ENCODE peak calls at places on chromosomes 7 and 10, in six cellular contexts. V, Y, R, S, J and P are unnamed samples.

GRCh38 chr7:1455241-1455939 is 3.9 kb downstream of the MICALL2 start:
- DNase-seq in V (no peak), Y (no peak), R (no peak), S (peak; percentile 71), J (no peak), P (no peak)

GRCh38 chr7:112504093-112504695 is 23.4 kb downstream of the LSMEM1 start:
- DNase-seq in V (no peak), Y (no peak), R (no peak), S (no peak), J (no peak), P (no peak)

GRCh38 chr7:138667535-138667934 is 33.6 kb downstream of the SVOPL start:
- DNase-seq in V (no peak), Y (no peak), R (peak; percentile 66), S (no peak), J (no peak), P (no peak)

GRCh38 chr10:114668375-114669080 is 10.5 kb upstream of the ABLIM1 start:
- DNase-seq in V (no peak), Y (no peak), R (no peak), S (no peak), J (no peak), P (no peak)

GRCh38 chr7:6705959-6706665 is 635 bp downstream of the ZNF12 start:
- DNase-seq in V (no peak), Y (no peak), R (peak; percentile 74), S (peak; percentile 66), J (no peak), P (no peak)

GRCh38 chr7:93018666-93019065 is 99.1 kb downstream of the SAMD9 start:
- DNase-seq in V (no peak), Y (peak; percentile 54), R (no peak), S (no peak), J (no peak), P (no peak)

GRCh38 chr7:38189256-38189938 is 11.4 kb downstream of the STARD3NL start:
- DNase-seq in V (no peak), Y (no peak), R (no peak), S (no peak), J (no peak), P (no peak)

GRCh38 chr10:132820056-132820455 is 34.1 kb upstream of the NKX6-2 start:
- DNase-seq in V (no peak), Y (no peak), R (no peak), S (no peak), J (no peak), P (no peak)

GRCh38 chr10:22598488-22598887 is 115.9 kb downstream of the PIP4K2A start:
- DNase-seq in V (no peak), Y (no peak), R (no peak), S (no peak), J (no peak), P (no peak)

GRCh38 chr10:125795637-125796190 is 20.1 kb upstream of the MMP21 start:
- DNase-seq in V (no peak), Y (no peak), R (peak; percentile 35), S (no peak), J (no peak), P (no peak)

GRCh38 chr10:14146501-14146900 is 184.2 kb downstream of the FRMD4A start:
- DNase-seq in V (no peak), Y (peak; percentile 3), R (no peak), S (no peak), J (no peak), P (no peak)

GRCh38 chr10:105185101-105185500 is 544.0 kb downstream of the SORCS3 start:
- DNase-seq in V (no peak), Y (no peak), R (no peak), S (no peak), J (no peak), P (no peak)

GRCh38 chr7:149743481-149743880 is 29.9 kb downstream of the ZNF467 start:
- DNase-seq in V (no peak), Y (no peak), R (no peak), S (no peak), J (no peak), P (no peak)

GRCh38 chr10:13810536-13810935 is 223.8 kb downstream of the PRPF18 start:
- DNase-seq in V (no peak), Y (no peak), R (no peak), S (no peak), J (no peak), P (no peak)

GRCh38 chr7:50335230-50335794 is 30.8 kb downstream of the IKZF1 start:
- DNase-seq in V (no peak), Y (no peak), R (no peak), S (no peak), J (no peak), P (no peak)

GRCh38 chr10:86661161-86662025 is 6.9 kb upstream of the LDB3 start:
- DNase-seq in V (peak; percentile 86), Y (no peak), R (no peak), S (no peak), J (no peak), P (no peak)

GRCh38 chr10:122126763-122127659 is 138.0 kb downstream of the TACC2 start:
- DNase-seq in V (no peak), Y (peak; percentile 73), R (peak; percentile 43), S (peak; percentile 79), J (no peak), P (peak; percentile 75)

GRCh38 chr10:127906548-127907377 is at the start of gene PTPRE:
- DNase-seq in V (peak; percentile 82), Y (no peak), R (peak; percentile 89), S (peak; percentile 92), J (no peak), P (no peak)

GRCh38 chr10:101780818-101781654 is 2.2 kb downstream of the NPM3 start:
- DNase-seq in V (peak; percentile 48), Y (no peak), R (peak; percentile 83), S (peak; percentile 84), J (no peak), P (no peak)

GRCh38 chr10:125037145-125037544 is 95.2 kb downstream of the ZRANB1 start:
- DNase-seq in V (no peak), Y (no peak), R (no peak), S (peak; percentile 77), J (no peak), P (no peak)

DNA sequence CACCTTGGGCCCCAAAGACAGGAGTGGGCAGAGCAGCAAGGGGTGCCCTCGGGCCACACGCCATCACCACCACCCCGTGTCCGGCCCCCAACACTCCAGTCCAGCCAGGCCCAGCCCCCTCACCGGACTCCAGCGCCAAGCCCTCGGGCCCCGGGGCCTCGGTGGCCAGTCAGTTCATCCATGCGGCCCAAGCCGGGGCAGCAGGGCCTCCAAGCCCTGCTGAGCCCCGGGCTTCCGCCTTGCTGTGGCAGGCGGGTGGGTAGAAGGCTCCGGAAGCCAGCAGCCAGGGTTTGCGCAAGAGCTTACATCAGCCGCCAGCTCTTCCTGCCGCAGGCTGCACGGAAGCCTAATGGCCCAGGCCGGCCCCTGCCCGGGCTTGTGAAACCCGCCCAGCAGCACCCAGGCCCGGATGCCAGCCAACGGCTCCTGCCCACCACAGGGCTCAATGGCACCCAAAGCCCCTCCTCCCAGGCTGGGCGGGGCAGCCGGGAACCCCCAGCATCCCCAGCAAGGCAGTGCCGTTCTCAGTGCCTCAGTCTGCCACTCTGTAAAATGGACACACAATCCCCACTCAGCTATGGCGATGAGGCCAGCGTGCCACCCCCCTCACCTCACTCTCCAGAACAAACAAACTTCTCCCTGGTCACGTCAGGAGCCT is 26.5 kb downstream of the TNRC18 start:
- DNase-seq in V (peak; percentile 83), Y (no peak), R (peak; percentile 100), S (peak; percentile 63), J (no peak), P (peak; percentile 84)
- H3K4me3 ChIP-seq in V (peak overlapping the region; percentile 54), Y (no peak overlapping the region), R (peak overlapping the region; percentile 96), S (no peak overlapping the region), J (peak overlapping the region; percentile 63), P (peak overlapping the region; percentile 47)

DNA sequence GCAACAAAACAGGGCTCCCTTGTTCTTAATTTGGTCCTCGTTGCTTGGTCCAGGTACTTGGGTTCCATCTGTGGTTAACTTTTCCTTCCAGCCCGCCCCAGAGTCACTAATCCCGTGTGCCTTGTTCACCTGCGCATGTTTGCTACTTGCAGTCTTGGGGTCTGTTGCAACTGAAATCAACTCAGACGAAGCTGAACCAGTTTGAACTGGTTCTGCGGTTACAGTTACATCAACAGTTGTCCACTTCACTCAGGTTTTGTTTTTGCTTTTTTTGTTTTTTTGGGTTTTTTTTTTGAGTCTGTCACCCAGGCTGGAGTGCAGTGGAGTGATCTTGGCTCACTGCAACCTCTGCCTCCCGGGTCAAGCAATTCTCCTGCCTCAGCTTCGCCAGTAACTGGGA is 34.7 kb downstream of the TRRAP start:
- DNase-seq in V (no peak), Y (no peak), R (no peak), S (no peak), J (no peak), P (no peak)
- TF ChIP-seq CTCF in V (no peak), Y (no peak), R (no peak), S (no peak), J (no peak), P (no peak)

DNA sequence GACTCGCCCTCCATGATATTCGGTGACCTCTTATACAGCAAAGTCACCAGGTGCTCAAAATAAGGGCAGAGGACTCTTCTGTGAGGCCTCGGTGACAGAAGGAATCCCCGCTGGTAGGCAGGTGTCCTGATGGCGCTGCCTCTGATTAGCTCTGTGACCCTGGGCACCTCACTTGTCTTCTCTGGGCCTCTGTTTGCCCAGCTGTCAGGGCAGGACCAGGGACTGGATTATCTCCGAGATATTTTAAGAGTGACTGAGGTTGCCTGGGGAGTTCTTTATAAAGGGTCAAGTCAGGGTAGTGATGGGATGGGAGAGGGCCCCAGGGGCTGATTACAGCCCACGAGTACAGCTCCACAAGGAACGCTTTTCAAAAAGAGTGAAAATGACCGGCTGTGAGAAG is 70.9 kb upstream of the SAMD8 start:
- DNase-seq in V (no peak), Y (no peak), R (no peak), S (no peak), J (no peak), P (no peak)
- H3K4me3 ChIP-seq in V (no peak overlapping the region), Y (no peak overlapping the region), R (no peak overlapping the region), S (no peak overlapping the region), J (no peak overlapping the region), P (no peak overlapping the region)

GRCh38 chr10:119786117-119786769 is 60.4 kb downstream of the INPP5F start:
- DNase-seq in V (no peak), Y (no peak), R (peak; percentile 95), S (peak; percentile 64), J (no peak), P (no peak)
- TF ChIP-seq CTCF in V (no peak), Y (no peak), R (no peak), S (no peak), J (no peak), P (no peak)

GRCh38 chr10:1935912-1936311 is 198.6 kb upstream of the ADARB2 start:
- DNase-seq in V (no peak), Y (no peak), R (no peak), S (no peak), J (no peak), P (no peak)

GRCh38 chr10:1942478-1942877 is 205.2 kb upstream of the ADARB2 start:
- DNase-seq in V (no peak), Y (no peak), R (no peak), S (no peak), J (no peak), P (no peak)

GRCh38 chr10:1939016-1939415 is 201.7 kb upstream of the ADARB2 start:
- DNase-seq in V (no peak), Y (no peak), R (no peak), S (no peak), J (no peak), P (no peak)

GRCh38 chr10:1933215-1933614 is 195.9 kb upstream of the ADARB2 start:
- DNase-seq in V (no peak), Y (no peak), R (peak; percentile 7), S (no peak), J (no peak), P (no peak)

GRCh38 chr10:1938317-1938716 is 201.0 kb upstream of the ADARB2 start:
- DNase-seq in V (no peak), Y (no peak), R (peak; percentile 66), S (no peak), J (no peak), P (no peak)
- H3K4me3 ChIP-seq in V (no peak overlapping the region), Y (no peak overlapping the region), R (no peak overlapping the region), S (no peak overlapping the region), J (no peak overlapping the region), P (no peak overlapping the region)